ENCODE peak calls at places on chromosomes 3 and 15, in ten cellular contexts. N is astrocyte, R is type B pancreatic cell, M is astrocyte of the spinal cord, J is lower lobe of right lung, P is glutamatergic neuron, V is HFFc6, C is RWPE1, F is HFF-Myc, Q is GM06990. U is an unnamed sample.

GRCh38 chr3:127775398-127776109 is 46.8 kb downstream of the MGLL start:
- DNase-seq in F (no peak), V (peak), J (no peak), M (peak), Q (peak), P (peak), C (no peak), N (peak), R (no peak), U (no peak)

GRCh38 chr15:92393287-92393993 is at the start of gene ST8SIA2:
- DNase-seq in F (no peak), J (no peak), N (peak), P (peak), Q (peak), V (no peak), M (peak), R (peak), C (peak), U (no peak)

GRCh38 chr3:196611761-196612483 is 27.6 kb upstream of the NRROS start:
- DNase-seq in R (no peak), N (no peak), M (no peak), C (no peak), V (no peak), J (no peak), P (no peak), F (no peak), Q (no peak), U (no peak)

GRCh38 chr15:90607361-90607760 is 77.6 kb downstream of the CRTC3 start:
- DNase-seq in F (no peak), P (no peak), C (no peak), M (no peak), V (no peak), J (no peak), R (no peak), N (no peak), Q (no peak), U (no peak)

GRCh38 chr3:24145481-24145880 is 200.4 kb downstream of the NR1D2 start:
- DNase-seq in V (no peak), F (no peak), J (no peak), M (peak), N (peak), R (no peak), Q (no peak), C (no peak), P (no peak), U (no peak)

GRCh38 chr3:50550079-50550736 is 17.3 kb downstream of the C3orf18 start:
- DNase-seq in F (no peak), N (no peak), V (peak), M (peak), P (peak), C (peak), J (peak), Q (no peak), R (peak), U (no peak)

GRCh38 chr3:11199902-11200678 is 45.8 kb downstream of the HRH1 start:
- DNase-seq in R (no peak), M (peak), Q (no peak), C (no peak), V (no peak), J (no peak), N (peak), F (no peak), P (no peak), U (no peak)

GRCh38 chr3:32095431-32095830 is 11.0 kb upstream of the GPD1L start:
- DNase-seq in R (no peak), P (no peak), N (no peak), V (no peak), J (no peak), M (no peak), F (no peak), Q (no peak), C (no peak), U (no peak)

GRCh38 chr15:56292546-56293316 is 49.1 kb upstream of the RFX7 start:
- DNase-seq in V (no peak), J (no peak), R (no peak), P (no peak), M (no peak), C (no peak), Q (no peak), F (no peak), N (no peak), U (no peak)

GRCh38 chr3:14806641-14807263 is 12.0 kb upstream of the FGD5 start:
- DNase-seq in M (no peak), J (peak), P (no peak), V (no peak), C (no peak), F (no peak), N (peak), Q (no peak), R (no peak), U (no peak)

DNA sequence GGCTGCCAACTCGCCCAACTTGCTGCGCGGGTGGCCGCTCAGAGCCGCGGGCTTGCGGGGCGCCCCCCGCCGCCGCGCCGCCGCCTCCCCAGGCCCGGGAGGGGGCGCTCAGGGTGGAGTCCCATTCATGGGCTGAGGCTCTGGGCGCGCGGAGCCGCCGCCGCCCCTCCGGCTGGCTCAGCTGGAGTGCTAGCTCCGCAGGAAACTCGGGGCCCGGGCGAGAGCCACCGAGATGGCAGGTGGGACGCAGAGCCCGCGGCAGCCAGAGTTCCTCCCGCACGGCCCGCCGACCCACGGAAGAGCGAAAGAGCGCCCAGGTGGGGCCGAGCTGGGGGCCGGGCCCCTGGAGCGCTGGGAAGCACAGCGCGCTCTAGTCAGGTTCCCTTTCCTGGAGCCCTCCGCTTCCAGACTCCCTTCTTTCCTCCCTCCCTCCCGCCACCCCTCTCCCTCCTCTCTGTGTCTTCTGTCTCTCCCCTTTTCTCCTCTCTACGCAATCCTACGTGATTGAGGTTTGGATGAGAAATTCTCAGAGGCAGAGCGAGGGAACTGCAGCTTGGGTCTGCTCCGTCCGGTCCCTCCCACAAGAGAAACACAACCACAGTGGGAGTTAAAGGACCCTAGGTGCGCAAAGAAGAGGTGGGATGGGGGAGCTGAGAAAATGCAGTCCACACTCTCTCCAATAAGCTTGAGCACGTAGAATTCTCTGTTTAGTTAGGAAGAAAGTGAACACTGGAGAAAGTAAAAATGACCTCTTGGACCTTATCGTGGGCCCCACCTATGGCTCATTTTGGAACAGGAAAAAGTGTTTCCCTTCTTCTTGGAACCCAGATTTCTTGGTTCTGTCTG is 317.3 kb downstream of the FGF12 start:
- DNase-seq in V (no peak), F (no peak), M (peak), P (peak), R (no peak), Q (no peak), C (peak), J (no peak), N (peak), U (no peak)
- TF ChIP-seq CTCF in V (no peak), F (no peak), M (no peak), P (no peak), R (peak), Q (no peak), C (no peak), J (no peak), N (no peak), U (no peak)

GRCh38 chr3:167493240-167493639 is 19.4 kb upstream of the SERPINI2 start:
- DNase-seq in N (no peak), C (no peak), J (no peak), F (no peak), V (no peak), M (no peak), Q (no peak), P (no peak), R (no peak), U (no peak)
- TF ChIP-seq CTCF in N (peak), C (no peak), J (no peak), F (no peak), V (peak), M (peak), Q (peak), P (peak), R (peak), U (no peak)

GRCh38 chr3:154242766-154243165 is 81.5 kb downstream of the DHX36 start:
- DNase-seq in C (no peak), N (no peak), J (no peak), Q (no peak), M (no peak), P (no peak), V (no peak), F (no peak), R (no peak), U (no peak)
- TF ChIP-seq CTCF in C (no peak), N (no peak), J (no peak), Q (no peak), M (no peak), P (no peak), V (no peak), F (no peak), R (no peak), U (no peak)

DNA sequence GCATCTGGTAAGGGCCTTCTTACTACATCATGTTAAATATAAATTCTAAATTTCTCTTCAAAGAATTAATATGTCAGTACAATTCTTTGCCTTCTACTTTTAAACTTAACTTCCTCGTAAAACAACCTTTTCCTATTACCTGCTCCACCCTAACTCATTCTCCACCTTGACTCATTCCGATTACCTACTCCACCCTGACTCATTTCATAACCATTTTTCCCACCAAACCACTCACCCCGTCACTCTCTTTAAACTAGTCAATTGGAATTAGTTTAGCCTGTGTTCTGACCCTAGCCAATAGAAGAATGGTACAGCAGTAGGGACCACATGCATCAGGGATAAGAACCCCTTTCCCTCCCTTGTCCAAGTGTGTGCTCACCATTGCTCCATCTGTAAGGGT is 65.6 kb downstream of the PLSCR2 start:
- DNase-seq in M (no peak), C (peak), P (no peak), R (no peak), Q (no peak), V (no peak), J (no peak), N (no peak), F (no peak), U (no peak)
- TF ChIP-seq CTCF in M (no peak), C (no peak), P (no peak), R (no peak), Q (no peak), V (no peak), J (no peak), N (no peak), F (no peak), U (no peak)

GRCh38 chr3:148717918-148718317 is 20.2 kb downstream of the AGTR1 start:
- DNase-seq in J (no peak), F (no peak), Q (no peak), P (no peak), V (no peak), N (no peak), C (no peak), M (no peak), R (no peak), U (no peak)

GRCh38 chr3:148723591-148723990 is 25.9 kb downstream of the AGTR1 start:
- DNase-seq in M (peak), C (no peak), J (no peak), Q (no peak), V (peak), N (peak), F (no peak), P (no peak), R (no peak), U (no peak)

GRCh38 chr3:148720873-148721272 is 23.2 kb downstream of the AGTR1 start:
- DNase-seq in J (no peak), P (no peak), R (no peak), M (no peak), F (no peak), N (no peak), V (no peak), C (no peak), Q (no peak), U (no peak)

GRCh38 chr3:148716657-148717056 is 19.0 kb downstream of the AGTR1 start:
- DNase-seq in N (no peak), P (no peak), M (no peak), C (no peak), F (no peak), Q (no peak), R (no peak), V (no peak), J (no peak), U (no peak)

DNA sequence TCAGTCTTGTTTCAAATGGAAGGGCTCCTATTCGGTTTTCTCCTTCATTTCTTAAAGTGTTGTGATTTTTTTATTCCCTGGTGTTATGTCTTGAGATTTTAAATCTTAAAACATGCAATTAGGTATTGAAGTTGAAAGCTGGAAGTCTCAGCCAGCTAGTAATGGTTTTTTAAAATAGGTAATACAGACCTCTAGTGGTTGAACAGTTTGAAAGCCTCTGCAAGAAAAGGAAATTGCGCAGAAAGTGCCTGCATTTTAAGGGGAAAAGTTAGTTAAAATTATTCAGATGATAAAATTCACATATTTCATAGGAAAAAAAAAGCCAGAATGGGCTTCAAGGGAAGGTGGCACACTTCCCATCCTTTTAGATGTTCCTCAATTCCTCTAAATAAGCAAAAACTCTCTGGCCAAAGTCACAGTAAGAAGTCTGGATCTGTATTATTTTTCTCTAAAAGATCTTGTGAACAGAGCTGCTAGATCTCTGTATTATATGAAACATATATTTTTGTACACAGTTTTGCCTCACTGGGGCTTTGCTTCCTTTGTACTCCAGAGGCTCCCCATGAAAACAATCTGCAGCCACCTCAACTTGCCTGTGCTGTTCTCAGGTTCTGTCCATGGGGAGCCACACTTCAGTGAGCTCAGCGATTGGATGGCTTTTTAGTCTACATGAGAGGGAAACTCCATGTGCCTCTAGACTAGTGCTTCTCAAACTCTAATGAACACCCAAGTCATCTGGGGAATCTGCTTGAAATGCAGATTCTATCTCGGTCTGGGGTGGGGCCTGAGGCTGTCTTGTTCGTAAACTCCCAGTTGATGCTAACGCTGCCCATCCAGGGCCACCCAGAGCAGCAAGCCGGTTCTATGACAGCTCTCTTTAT is 21.5 kb downstream of the AGTR1 start:
- DNase-seq in C (no peak), N (no peak), Q (no peak), R (no peak), J (no peak), V (peak), F (no peak), P (no peak), M (peak), U (no peak)
- TF ChIP-seq CTCF in C (peak), N (peak), Q (no peak), R (peak), J (peak), V (peak), F (peak), P (no peak), M (peak), U (peak)

GRCh38 chr3:104610730-104611652 is 755.7 kb upstream of the ALCAM start:
- DNase-seq in P (no peak), J (no peak), N (no peak), F (no peak), M (no peak), C (no peak), R (no peak), V (no peak), Q (no peak), U (no peak)
- TF ChIP-seq CTCF in P (peak), J (peak), N (peak), F (no peak), M (no peak), C (no peak), R (peak), V (peak), Q (no peak), U (no peak)

GRCh38 chr3:148957586-148957985 is 33.8 kb upstream of the GYG1 start:
- DNase-seq in F (no peak), R (no peak), Q (no peak), C (no peak), N (no peak), J (no peak), P (no peak), V (no peak), M (no peak), U (no peak)
- TF ChIP-seq CTCF in F (peak), R (peak), Q (peak), C (no peak), N (no peak), J (peak), P (peak), V (peak), M (peak), U (no peak)

GRCh38 chr15:66587020-66587419 is 21.2 kb upstream of the LCTL start:
- DNase-seq in V (no peak), C (no peak), M (no peak), Q (no peak), P (no peak), R (no peak), N (no peak), F (no peak), J (no peak), U (no peak)

GRCh38 chr15:66588971-66589370 is 23.2 kb upstream of the LCTL start:
- DNase-seq in V (no peak), Q (no peak), F (no peak), R (no peak), M (no peak), P (no peak), N (no peak), C (no peak), J (peak), U (no peak)

GRCh38 chr15:66590435-66590834 is 24.6 kb upstream of the LCTL start:
- DNase-seq in V (no peak), M (no peak), P (no peak), J (no peak), R (no peak), F (no peak), C (no peak), N (no peak), Q (no peak), U (no peak)

GRCh38 chr15:66587749-66588148 is 22.0 kb upstream of the LCTL start:
- DNase-seq in C (no peak), V (no peak), M (no peak), J (no peak), P (no peak), R (no peak), N (no peak), Q (no peak), F (no peak), U (no peak)

DNA sequence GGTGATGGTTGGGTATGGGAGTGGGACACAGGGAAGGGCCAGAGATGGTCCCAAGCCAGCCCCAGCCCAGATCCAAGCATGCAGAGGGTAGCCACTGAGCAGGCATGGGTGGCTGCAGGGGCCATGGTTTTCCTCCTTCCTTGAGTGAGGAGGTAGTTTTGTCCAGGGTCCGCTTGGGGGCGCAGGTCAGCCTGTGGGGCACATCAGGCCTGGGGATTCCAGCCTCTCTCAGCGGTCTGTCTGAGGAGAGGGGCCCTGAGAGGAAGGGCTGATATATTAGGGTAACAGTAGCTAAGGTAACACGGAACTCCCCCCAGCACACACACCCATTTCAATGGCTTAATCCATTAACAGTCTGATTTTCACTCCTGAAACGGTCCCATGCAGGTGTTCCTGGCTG is 22.7 kb upstream of the LCTL start:
- DNase-seq in M (no peak), Q (no peak), C (no peak), R (no peak), P (no peak), J (peak), V (no peak), N (no peak), F (no peak), U (no peak)
- TF ChIP-seq CTCF in M (no peak), Q (peak), C (no peak), R (peak), P (no peak), J (no peak), V (peak), N (peak), F (no peak), U (no peak)

GRCh38 chr3:157135671-157136396 is 24.1 kb downstream of the CCNL1 start:
- DNase-seq in M (peak), P (no peak), J (no peak), R (no peak), N (peak), Q (no peak), C (no peak), V (peak), F (no peak), U (no peak)
- TF ChIP-seq CTCF in M (peak), P (no peak), J (no peak), R (no peak), N (peak), Q (no peak), C (no peak), V (peak), F (no peak), U (no peak)

U was measured in coronary artery.